ENCODE peak calls at places on chromosomes 5 and 9, in four cellular contexts. T is suprapubic skin, G is SK-N-SH, C is sigmoid colon. U is an unnamed sample. For H3K9me3, the result is how much of the 10 kb centered on the place peaks cover.

GRCh38 chr9:88917375-88917774 is 73.9 kb upstream of the S1PR3 start:
- DNase-seq in T (no peak), G (no peak), C (no peak), U (no peak)

GRCh38 chr9:137893670-137894069 is 16.1 kb downstream of the CACNA1B start:
- DNase-seq in T (no peak), G (peak), C (no peak), U (no peak)

GRCh38 chr9:72864327-72864726 is 88.5 kb downstream of the ALDH1A1 start:
- DNase-seq in T (no peak), G (no peak), C (no peak), U (no peak)

GRCh38 chr9:93390953-93391515 is 60.5 kb upstream of the FAM120A start:
- DNase-seq in T (no peak), G (no peak), C (no peak), U (no peak)

GRCh38 chr9:18261143-18261542 is 212.8 kb upstream of the ADAMTSL1 start:
- DNase-seq in T (no peak), G (no peak), C (no peak), U (no peak)

GRCh38 chr5:57482671-57483106 is at the start of gene ACTBL2:
- DNase-seq in T (no peak), G (no peak), C (no peak), U (no peak)

GRCh38 chr5:109105631-109106267 is 304.0 kb downstream of the PJA2 start:
- DNase-seq in T (no peak), G (peak), C (no peak), U (no peak)

GRCh38 chr9:13380903-13381302 is 101.4 kb upstream of the MPDZ start:
- DNase-seq in T (no peak), G (no peak), C (no peak), U (no peak)

GRCh38 chr5:38831909-38832308 is 13.9 kb upstream of the OSMR start:
- DNase-seq in T (no peak), G (peak), C (no peak), U (no peak)

GRCh38 chr5:148398698-148399121 is 15.0 kb downstream of the FBXO38 start:
- DNase-seq in T (no peak), G (no peak), C (no peak), U (no peak)

GRCh38 chr9:128361981-128362646 is 9.1 kb upstream of the URM1 start:
- DNase-seq in T (peak), G (peak), C (peak), U (peak)

GRCh38 chr5:36655171-36655570 is 48.8 kb downstream of the SLC1A3 start:
- DNase-seq in T (no peak), G (no peak), C (peak), U (no peak)

GRCh38 chr9:73180373-73180772 is 28.7 kb downstream of the ANXA1 start:
- DNase-seq in T (no peak), G (no peak), C (no peak), U (no peak)

GRCh38 chr5:85453026-85453349 is 1068.3 kb upstream of the EDIL3 start:
- DNase-seq in T (no peak), G (no peak), C (no peak), U (no peak)

GRCh38 chr5:175671013-175671412 is 13.1 kb downstream of the HRH2 start:
- DNase-seq in T (no peak), G (no peak), C (no peak), U (no peak)

GRCh38 chr5:69202497-69202896 is 13.1 kb downstream of the CENPH start:
- DNase-seq in T (no peak), G (no peak), C (no peak), U (no peak)

GRCh38 chr5:95822038-95822407 is 503 bp downstream of the GLRX start:
- DNase-seq in T (no peak), G (peak), C (peak), U (peak)

GRCh38 chr9:9912459-9912858 is 700.3 kb downstream of the PTPRD start:
- DNase-seq in T (no peak), G (peak), C (no peak), U (no peak)

GRCh38 chr9:76004526-76004925 is 114.1 kb downstream of the PCSK5 start:
- DNase-seq in T (no peak), G (no peak), C (no peak), U (no peak)

GRCh38 chr5:59296317-59297264 is 596.9 kb downstream of the PDE4D start:
- DNase-seq in T (no peak), G (no peak), C (no peak), U (no peak)

GRCh38 chr9:82890865-82891264 is 172.1 kb downstream of the RASEF start:
- DNase-seq in T (no peak), G (no peak), C (no peak), U (no peak)

GRCh38 chr9:123867034-123867433 is 62.9 kb downstream of the DENND1A start:
- DNase-seq in T (no peak), G (no peak), C (no peak), U (no peak)

GRCh38 chr9:137437691-137438590 is 3.2 kb downstream of the ENTPD8 start:
- DNase-seq in T (peak), G (peak), C (no peak), U (peak)

GRCh38 chr9:132244582-132245455 is 83.0 kb downstream of the NTNG2 start:
- DNase-seq in T (no peak), G (no peak), C (no peak), U (no peak)

GRCh38 chr9:109114670-109115069 is 5.1 kb downstream of the TMEM245 start:
- DNase-seq in T (no peak), G (no peak), C (no peak), U (no peak)

GRCh38 chr9:87336914-87337333 is 160.7 kb upstream of the DAPK1 start:
- DNase-seq in T (no peak), G (peak), C (no peak), U (no peak)

GRCh38 chr9:111572945-111573604 is 26.4 kb downstream of the PTGR1 start:
- DNase-seq in T (no peak), G (no peak), C (no peak), U (no peak)

GRCh38 chr5:4395752-4396151 is 744.4 kb upstream of the ADAMTS16 start:
- DNase-seq in T (no peak), G (no peak), C (no peak), U (no peak)
- H3K9me3 ChIP-seq in T (under half), G (under half), C (under half), U (under half)

GRCh38 chr5:151295138-151295537 is 8.4 kb downstream of the SLC36A3 start:
- DNase-seq in T (no peak), G (no peak), C (no peak), U (no peak)

GRCh38 chr5:151295801-151296477 is 7.6 kb downstream of the SLC36A3 start:
- DNase-seq in T (no peak), G (no peak), C (no peak), U (no peak)

GRCh38 chr5:151298063-151298462 is 5.5 kb downstream of the SLC36A3 start:
- DNase-seq in T (no peak), G (peak), C (no peak), U (no peak)

GRCh38 chr5:151296974-151297373 is 6.6 kb downstream of the SLC36A3 start:
- DNase-seq in T (no peak), G (no peak), C (no peak), U (no peak)

GRCh38 chr5:151296478-151296830 is 7.1 kb downstream of the SLC36A3 start:
- DNase-seq in T (no peak), G (no peak), C (no peak), U (no peak)
- TF ChIP-seq CTCF in T (no peak), G (no peak), C (no peak), U (no peak)

GRCh38 chr9:37406603-37407401 is 15.7 kb upstream of the GRHPR start:
- DNase-seq in T (no peak), G (no peak), C (no peak), U (no peak)

GRCh38 chr9:37410969-37411785 is 11.3 kb upstream of the GRHPR start:
- DNase-seq in T (no peak), G (no peak), C (no peak), U (peak)

GRCh38 chr9:37407468-37407867 is 15.0 kb upstream of the GRHPR start:
- DNase-seq in T (no peak), G (no peak), C (no peak), U (no peak)

GRCh38 chr9:37410354-37410861 is 12.1 kb upstream of the GRHPR start:
- DNase-seq in T (no peak), G (no peak), C (no peak), U (peak)

GRCh38 chr9:37408933-37409710 is 13.4 kb upstream of the GRHPR start:
- DNase-seq in T (no peak), G (no peak), C (no peak), U (peak)
- TF ChIP-seq POLR2AphosphoS5 in T (no peak), G (no peak), C (no peak), U (peak)

GRCh38 chr9:135914921-135915320 is 7.6 kb upstream of the CAMSAP1 start:
- DNase-seq in T (peak), G (no peak), C (no peak), U (peak)
- H3K9me3 ChIP-seq in T (under half), G (under half), C (under half), U (half or more)

DNA sequence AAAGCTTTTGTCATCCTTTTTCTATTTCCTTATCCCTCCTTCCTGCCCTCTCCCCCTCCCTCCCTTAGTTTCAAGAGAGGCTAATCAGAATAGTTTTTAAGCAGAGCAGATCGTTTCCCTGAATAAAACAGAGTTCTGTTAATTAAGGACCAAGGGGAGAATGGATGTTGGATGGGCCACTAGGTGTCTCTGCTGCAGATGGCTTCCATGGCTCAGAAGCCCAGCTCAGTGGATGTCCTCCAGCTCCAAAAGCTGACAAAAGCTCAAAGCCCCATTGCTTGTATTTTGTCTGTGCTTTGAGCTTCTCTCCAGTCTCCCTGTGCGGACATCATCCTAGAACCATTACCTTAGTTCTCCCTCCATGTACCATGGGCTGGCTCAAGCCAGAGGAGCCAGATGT is 21.0 kb upstream of the NPR3 start:
- DNase-seq in T (no peak), G (no peak), C (no peak), U (no peak)
- TF ChIP-seq CTCF in T (no peak), G (peak), C (no peak), U (no peak)

DNA sequence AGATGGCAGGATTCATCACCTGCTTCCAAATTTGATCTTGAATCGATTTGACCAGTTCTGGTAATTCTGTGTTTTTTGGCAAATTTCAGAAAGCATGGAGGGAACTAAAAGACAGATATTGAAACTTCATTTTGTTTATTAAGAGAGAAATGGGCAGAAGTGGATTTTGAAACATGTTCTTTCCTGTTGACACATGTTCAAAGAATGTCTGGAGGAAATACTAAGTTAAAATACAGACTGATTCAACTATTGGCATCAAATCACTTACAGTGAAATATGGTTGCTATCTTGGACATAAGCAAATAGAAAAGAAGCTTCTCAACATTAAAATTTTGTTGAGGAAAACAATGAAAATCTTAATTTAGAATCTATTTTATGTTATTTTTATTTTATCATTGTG is 19.3 kb upstream of the GZMK start:
- DNase-seq in T (no peak), G (no peak), C (no peak), U (no peak)
- TF ChIP-seq POLR2AphosphoS5 in T (no peak), G (no peak), C (no peak), U (no peak)

DNA sequence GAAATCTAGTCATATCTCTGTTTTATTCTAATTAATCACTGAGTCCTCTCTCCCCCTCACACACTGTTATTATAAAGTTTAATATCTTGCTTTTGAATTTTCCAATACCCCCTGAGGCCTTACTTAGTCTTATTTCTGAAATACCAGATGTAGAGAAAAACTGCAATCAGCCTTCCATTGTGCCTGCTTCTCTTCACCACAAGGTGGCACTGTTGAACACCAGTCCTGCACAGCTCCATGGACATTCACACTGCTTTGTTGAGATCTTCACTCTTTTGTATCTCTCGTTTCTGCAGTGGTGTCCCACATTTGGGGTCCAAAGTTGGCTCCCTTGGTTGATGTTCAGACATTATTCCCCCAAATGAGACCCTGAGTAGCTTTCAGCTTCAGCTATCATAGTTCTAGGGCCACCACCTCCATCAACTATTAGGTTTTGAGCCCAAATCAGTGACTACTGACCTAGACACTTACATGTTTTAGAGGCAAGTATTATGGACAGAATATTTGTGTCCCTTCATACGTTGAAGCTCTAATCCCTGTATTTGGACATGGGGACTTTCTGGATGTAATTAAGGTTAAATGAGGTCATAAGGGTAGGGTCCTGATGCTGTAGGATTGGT is 24.3 kb downstream of the BOD1 start:
- DNase-seq in T (no peak), G (peak), C (no peak), U (no peak)
- H3K9me3 ChIP-seq in T (under half), G (under half), C (under half), U (half or more)

GRCh38 chr9:129875181-129875611 is 39.9 kb downstream of the USP20 start:
- DNase-seq in T (no peak), G (peak), C (no peak), U (no peak)
- TF ChIP-seq CTCF in T (no peak), G (peak), C (no peak), U (no peak)

GRCh38 chr9:77616191-77616590 is 31.9 kb downstream of the GNA14 start:
- DNase-seq in T (no peak), G (no peak), C (no peak), U (no peak)

GRCh38 chr9:77614671-77615070 is 33.5 kb downstream of the GNA14 start:
- DNase-seq in T (no peak), G (no peak), C (no peak), U (no peak)
- TF ChIP-seq POLR2AphosphoS5 in T (no peak), G (no peak), C (no peak), U (no peak)

U was measured in spleen.